ENCODE peak calls at places on chromosomes 12 and 14, in eight cellular contexts. V is left ventricle myocardium inferior, C is psoas muscle, B is lower leg skin, T is IMR-90, M is sigmoid colon, X is cardiac fibroblast, R is progenitor cell of endocrine pancreas. S is an unnamed sample.
A peak's percentile ranks its signal among the peaks of the same experiment; 100 is the strongest.

GRCh38 chr12:108299516-108299915 is 39.6 kb downstream of the CMKLR1 start:
- DNase-seq in M (peak; percentile 50), B (no peak), X (no peak), C (no peak), R (no peak), V (no peak), T (no peak), S (no peak)

GRCh38 chr12:112466011-112466422 is 47.3 kb downstream of the PTPN11 start:
- DNase-seq in C (no peak), T (no peak), X (no peak), V (no peak), R (no peak), M (no peak), B (no peak), S (no peak)

GRCh38 chr14:95535226-95536021 is 574 bp downstream of the GLRX5 start:
- DNase-seq in R (no peak), C (peak; percentile 42), V (no peak), B (no peak), X (no peak), M (no peak), T (no peak), S (no peak)

GRCh38 chr14:105212541-105213305 is 31.6 kb upstream of the NUDT14 start:
- DNase-seq in M (no peak), R (no peak), B (no peak), C (peak; percentile 9), V (no peak), T (no peak), X (no peak), S (no peak)

GRCh38 chr14:85576161-85576560 is 46.2 kb downstream of the FLRT2 start:
- DNase-seq in B (no peak), M (no peak), X (no peak), R (no peak), C (no peak), T (peak; percentile 31), V (no peak), S (no peak)

GRCh38 chr14:69614592-69614991 is 3.2 kb downstream of the SUSD6 start:
- DNase-seq in V (peak; percentile 27), T (no peak), M (no peak), R (no peak), B (peak; percentile 65), X (no peak), C (no peak), S (no peak)

GRCh38 chr12:54036620-54037359 is 3.9 kb downstream of the HOXC5 start:
- DNase-seq in M (no peak), T (no peak), X (no peak), C (peak; percentile 44), R (no peak), V (no peak), B (no peak), S (no peak)

GRCh38 chr14:102140027-102140749 is 491 bp downstream of the WDR20 start:
- DNase-seq in V (peak; percentile 23), T (no peak), C (peak; percentile 22), B (peak; percentile 27), R (peak; percentile 17), X (peak; percentile 27), M (peak; percentile 68), S (peak; percentile 16)

GRCh38 chr12:101838628-101839323 is 8.0 kb upstream of the GNPTAB start:
- DNase-seq in X (no peak), V (no peak), C (no peak), T (no peak), R (no peak), M (no peak), B (no peak), S (no peak)

GRCh38 chr12:13238204-13238603 is 41.7 kb downstream of the EMP1 start:
- DNase-seq in M (no peak), B (no peak), T (no peak), R (no peak), C (no peak), V (no peak), X (no peak), S (no peak)

GRCh38 chr12:27524839-27525238 is 833 bp downstream of the PPFIBP1 start:
- DNase-seq in M (no peak), T (peak; percentile 41), C (no peak), X (peak; percentile 56), V (no peak), R (no peak), B (no peak), S (no peak)

GRCh38 chr12:72869025-72869424 is 596.9 kb downstream of the TRHDE start:
- DNase-seq in M (no peak), X (no peak), T (no peak), V (no peak), C (no peak), R (no peak), B (no peak), S (no peak)

GRCh38 chr12:88272456-88272855 is 130.3 kb downstream of the TMTC3 start:
- DNase-seq in B (no peak), X (peak; percentile 14), V (no peak), M (no peak), R (no peak), C (no peak), T (no peak), S (no peak)

GRCh38 chr12:43816168-43816567 is 10.1 kb upstream of the TWF1 start:
- DNase-seq in R (no peak), T (peak; percentile 20), M (no peak), C (no peak), B (no peak), V (no peak), X (no peak), S (no peak)

GRCh38 chr12:92574046-92574783 is 128.6 kb upstream of the PLEKHG7 start:
- DNase-seq in M (no peak), X (peak; percentile 53), V (no peak), R (no peak), C (no peak), T (peak; percentile 40), B (no peak), S (no peak)

GRCh38 chr12:26097046-26097878 is 27.6 kb downstream of the BHLHE41 start:
- DNase-seq in M (peak; percentile 86), V (peak; percentile 55), T (peak; percentile 76), B (peak; percentile 59), X (peak; percentile 86), R (peak; percentile 71), C (peak; percentile 67), S (peak; percentile 53)

DNA sequence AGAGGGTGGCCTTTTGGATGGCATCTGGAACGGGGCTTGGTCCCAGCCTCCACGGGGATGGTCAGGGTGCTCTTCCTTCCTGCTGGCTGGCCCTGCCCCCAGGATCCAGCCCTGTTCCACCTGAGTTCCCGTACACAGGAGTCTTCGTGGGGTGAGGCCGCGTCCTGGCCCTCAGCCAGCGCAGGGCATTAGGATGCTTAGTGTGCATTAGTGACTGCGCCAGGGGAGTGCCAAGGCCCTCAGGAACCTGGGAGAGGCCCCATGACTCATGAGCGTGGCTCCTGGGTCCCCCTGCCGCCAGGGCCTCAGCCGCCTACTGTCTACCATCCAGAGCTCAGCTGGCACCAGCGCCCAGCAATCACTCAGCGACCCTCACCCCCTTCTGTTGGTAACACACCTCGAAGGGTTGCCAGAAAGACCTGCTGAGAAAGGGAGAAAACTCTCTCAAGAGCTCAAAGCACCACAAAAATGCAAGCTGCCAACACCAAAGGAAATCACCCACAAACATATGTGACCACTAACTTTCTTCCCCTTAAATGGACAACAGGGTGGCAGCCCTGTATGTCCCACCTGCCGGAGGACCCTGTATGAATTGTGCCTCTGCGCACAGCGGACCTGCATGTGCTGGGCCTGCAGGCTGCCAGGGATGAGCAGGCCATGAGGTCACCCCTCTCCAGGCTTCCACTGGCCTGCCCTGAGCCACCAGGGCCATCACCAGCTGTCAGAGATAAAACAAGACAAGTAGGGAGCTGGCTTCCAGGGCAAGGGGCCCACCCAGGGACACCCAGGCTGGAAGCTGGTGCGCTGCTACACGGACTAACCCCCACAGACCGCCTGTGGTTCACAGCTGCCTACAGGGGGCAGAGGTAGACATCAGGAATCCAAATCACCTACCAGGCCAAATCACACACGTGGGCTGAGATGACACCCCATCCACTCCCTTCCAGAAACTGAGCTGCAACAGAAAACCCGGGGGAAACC is 28.7 kb downstream of the CCDC85C start:
- DNase-seq in X (no peak), T (peak; percentile 19), R (no peak), V (peak; percentile 39), M (no peak), B (peak; percentile 74), C (no peak), S (no peak)
- TF ChIP-seq CTCF in X (no peak), T (no peak), R (peak; percentile 32), V (peak; percentile 45), M (no peak), B (no peak), C (no peak), S (peak; percentile 40)

GRCh38 chr12:77047341-77048202 is 17.8 kb downstream of the E2F7 start:
- DNase-seq in C (no peak), B (no peak), R (no peak), V (no peak), X (no peak), M (no peak), T (no peak), S (no peak)

GRCh38 chr12:77053259-77053658 is 12.1 kb downstream of the E2F7 start:
- DNase-seq in X (peak; percentile 17), T (no peak), R (no peak), M (no peak), C (no peak), B (no peak), V (no peak), S (no peak)

GRCh38 chr12:77045183-77045582 is 20.2 kb downstream of the E2F7 start:
- DNase-seq in T (no peak), B (no peak), M (no peak), V (no peak), C (no peak), X (no peak), R (no peak), S (no peak)

GRCh38 chr12:77054856-77055255 is 10.5 kb downstream of the E2F7 start:
- DNase-seq in X (no peak), C (no peak), B (no peak), V (no peak), M (no peak), T (no peak), R (no peak), S (no peak)

DNA sequence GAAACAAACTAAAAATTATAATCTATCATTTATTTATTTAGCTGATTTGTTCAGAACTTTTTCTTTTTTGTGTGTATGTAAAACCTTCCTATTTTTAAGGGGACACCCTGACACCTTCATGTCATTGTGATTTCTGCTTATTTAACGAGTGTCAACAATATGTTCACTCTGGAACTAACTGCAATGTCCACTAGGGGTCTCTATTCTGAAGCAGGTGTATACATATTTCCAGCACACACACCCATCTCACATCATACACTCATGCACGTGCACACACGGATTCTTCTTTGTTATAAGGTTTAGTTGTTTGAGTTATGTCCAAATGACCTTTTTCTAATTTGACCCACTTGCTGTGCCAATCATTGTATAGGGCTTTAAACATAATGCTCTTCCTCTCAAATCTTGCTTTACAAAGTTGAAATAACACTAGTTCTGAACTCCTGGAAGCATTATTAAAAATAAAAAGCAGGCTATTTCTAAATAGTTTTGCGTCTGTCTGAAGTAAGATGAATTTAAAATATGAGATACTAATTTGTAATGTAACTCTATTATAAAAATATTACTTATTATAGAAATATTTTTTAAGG is 15.5 kb downstream of the E2F7 start:
- DNase-seq in B (no peak), M (no peak), T (peak; percentile 70), X (peak; percentile 82), R (no peak), V (no peak), C (no peak), S (no peak)
- TF ChIP-seq CTCF in B (no peak), M (no peak), T (peak; percentile 69), X (peak; percentile 79), R (peak; percentile 85), V (peak; percentile 82), C (peak; percentile 68), S (peak; percentile 90)

GRCh38 chr12:119642986-119643385 is 24.9 kb upstream of the PRKAB1 start:
- DNase-seq in V (no peak), C (no peak), M (no peak), B (no peak), T (no peak), X (no peak), R (no peak), S (no peak)
- TF ChIP-seq CTCF in V (no peak), C (peak; percentile 21), M (no peak), B (no peak), T (peak; percentile 10), X (peak; percentile 43), R (peak; percentile 43), S (peak; percentile 46)

GRCh38 chr14:54691525-54692260 is 124.8 kb downstream of the SAMD4A start:
- DNase-seq in B (peak; percentile 71), V (peak; percentile 79), X (peak; percentile 85), M (peak; percentile 92), R (peak; percentile 53), T (peak; percentile 69), C (peak; percentile 77), S (peak; percentile 71)
- TF ChIP-seq CTCF in B (peak; percentile 43), V (peak; percentile 96), X (peak; percentile 95), M (peak; percentile 81), R (peak; percentile 86), T (peak; percentile 88), C (peak; percentile 86), S (peak; percentile 89)